ENCODE peak calls at places on chromosome 20, in ten cellular contexts. C is progenitor cell of endocrine pancreas; M is bronchial epithelial cell; A is H9; O is BE2C; P is GM20000; W is cardiac muscle cell; L is activated naive CD8-positive, alpha-beta T cell treated with anti-CD3 and anti-CD28 coated beads for 36 hours; J is K562; F is NCI-H1105 treated with DMSO at 0.1 percent for 48 hours. K is an unnamed sample.

GRCh38 chr20:38222231-38222922 is 38.2 kb downstream of the KIAA1755 start:
- DNase-seq in C (peak; percentile 63), M (peak; percentile 49), A (peak; percentile 81), O (peak; percentile 77), P (peak; percentile 80), W (peak; percentile 78), L (peak; percentile 48), J (peak; percentile 83), F (peak; percentile 49), K (peak; percentile 76)

GRCh38 chr20:41029150-41029872 is 689 bp downstream of the TOP1 start:
- DNase-seq in C (no peak), M (no peak), A (no peak), O (peak; percentile 44), P (peak; percentile 61), W (peak; percentile 38), L (peak; percentile 59), J (peak; percentile 54), F (peak; percentile 32), K (peak; percentile 51)

GRCh38 chr20:25538838-25539665 is 46.3 kb downstream of the NINL start:
- DNase-seq in C (no peak), M (no peak), A (no peak), O (no peak), P (no peak), W (peak; percentile 42), L (no peak), J (no peak), F (no peak), K (no peak)

GRCh38 chr20:1811621-1812498 is 83.3 kb upstream of the SIRPA start:
- DNase-seq in C (no peak), M (no peak), A (no peak), O (no peak), P (no peak), W (no peak), L (no peak), J (no peak), F (no peak), K (no peak)

GRCh38 chr20:22880277-22880676 is 154.8 kb upstream of the SSTR4 start:
- DNase-seq in C (no peak), M (no peak), A (no peak), O (no peak), P (no peak), W (no peak), L (no peak), J (no peak), F (no peak), K (no peak)

GRCh38 chr20:48695738-48696137 is 132.1 kb downstream of the PREX1 start:
- DNase-seq in C (no peak), M (no peak), A (no peak), O (no peak), P (no peak), W (no peak), L (no peak), J (no peak), F (no peak), K (no peak)

GRCh38 chr20:57399587-57400261 is 8.5 kb downstream of the RBM38 start:
- DNase-seq in C (no peak), M (no peak), A (no peak), O (no peak), P (peak; percentile 87), W (no peak), L (peak; percentile 78), J (no peak), F (no peak), K (no peak)

GRCh38 chr20:40493551-40493950 is 195.5 kb downstream of the MAFB start:
- DNase-seq in C (no peak), M (peak; percentile 93), A (no peak), O (no peak), P (no peak), W (no peak), L (no peak), J (no peak), F (no peak), K (no peak)

GRCh38 chr20:57785061-57785460 is 75.2 kb upstream of the PMEPA1 start:
- DNase-seq in C (no peak), M (no peak), A (peak; percentile 13), O (no peak), P (no peak), W (no peak), L (no peak), J (no peak), F (no peak), K (no peak)

GRCh38 chr20:18284805-18285533 is 3.4 kb upstream of the ZNF133 start:
- DNase-seq in C (no peak), M (no peak), A (no peak), O (no peak), P (no peak), W (peak; percentile 14), L (no peak), J (no peak), F (no peak), K (no peak)

GRCh38 chr20:7094438-7094997 is 327.0 kb downstream of the BMP2 start:
- DNase-seq in C (no peak), M (peak; percentile 65), A (peak; percentile 50), O (peak; percentile 69), P (peak; percentile 4), W (peak; percentile 73), L (peak; percentile 2), J (peak; percentile 36), F (peak; percentile 89), K (peak; percentile 24)

GRCh38 chr20:3071266-3071609 is 182 bp upstream of the OXT start:
- DNase-seq in C (no peak), M (no peak), A (no peak), O (no peak), P (peak; percentile 4), W (no peak), L (no peak), J (peak; percentile 1), F (no peak), K (no peak)

GRCh38 chr20:63678071-63678470 is 18.4 kb upstream of the TNFRSF6B start:
- DNase-seq in C (no peak), M (no peak), A (no peak), O (no peak), P (no peak), W (no peak), L (no peak), J (no peak), F (no peak), K (no peak)

GRCh38 chr20:438581-439469 is 23.5 kb downstream of the TBC1D20 start:
- DNase-seq in C (no peak), M (no peak), A (no peak), O (no peak), P (no peak), W (no peak), L (peak; percentile 57), J (no peak), F (no peak), K (peak; percentile 79)

GRCh38 chr20:33668087-33668790 is 1.5 kb downstream of the ACTL10 start:
- DNase-seq in C (peak; percentile 72), M (no peak), A (no peak), O (no peak), P (peak; percentile 91), W (peak; percentile 78), L (peak; percentile 87), J (peak; percentile 62), F (no peak), K (peak; percentile 83)

GRCh38 chr20:63740070-63740500 is 509 bp downstream of the SLC2A4RG start:
- DNase-seq in C (no peak), M (no peak), A (peak; percentile 32), O (peak; percentile 56), P (peak; percentile 85), W (peak; percentile 64), L (peak; percentile 55), J (peak; percentile 82), F (no peak), K (peak; percentile 63)

GRCh38 chr20:22861990-22862389 is 173.1 kb upstream of the SSTR4 start:
- DNase-seq in C (no peak), M (peak; percentile 22), A (no peak), O (no peak), P (no peak), W (no peak), L (no peak), J (no peak), F (no peak), K (no peak)

GRCh38 chr20:3797592-3798404 is 1.7 kb downstream of the CDC25B start:
- DNase-seq in C (no peak), M (no peak), A (no peak), O (no peak), P (peak; percentile 73), W (no peak), L (peak; percentile 59), J (peak; percentile 57), F (peak; percentile 9), K (peak; percentile 83)

GRCh38 chr20:22861231-22861980 is 173.7 kb upstream of the SSTR4 start:
- DNase-seq in C (no peak), M (peak; percentile 47), A (no peak), O (no peak), P (no peak), W (no peak), L (no peak), J (no peak), F (no peak), K (no peak)

GRCh38 chr20:54355631-54356280 is 119.6 kb upstream of the DOK5 start:
- DNase-seq in C (no peak), M (peak; percentile 62), A (no peak), O (no peak), P (no peak), W (no peak), L (no peak), J (no peak), F (peak; percentile 9), K (no peak)